ENCODE peak calls at places on chromosomes 13 and 19, in seven cellular contexts. C is A549, Z is heart left ventricle, X is transverse colon, Y is GM12891, B is tibial nerve, I is vagina. S is an unnamed sample.

GRCh38 chr13:113493315-113493951 is 2.9 kb upstream of the DCUN1D2 start:
- DNase-seq in C (peak), Z (no peak), X (no peak), Y (no peak), B (no peak), I (no peak), S (peak)

GRCh38 chr13:53758946-53759345 is 730.3 kb downstream of the OLFM4 start:
- DNase-seq in C (no peak), Z (no peak), X (no peak), Y (no peak), B (no peak), I (no peak), S (no peak)

GRCh38 chr13:26624572-26624971 is 67.1 kb downstream of the WASF3 start:
- DNase-seq in C (no peak), Z (no peak), X (no peak), Y (no peak), B (no peak), I (no peak), S (no peak)

GRCh38 chr13:85772379-85772778 is 26.8 kb downstream of the SLITRK6 start:
- DNase-seq in C (peak), Z (no peak), X (no peak), Y (no peak), B (no peak), I (no peak), S (no peak)

GRCh38 chr13:60611523-60611922 is 214.5 kb downstream of the TDRD3 start:
- DNase-seq in C (no peak), Z (no peak), X (no peak), Y (no peak), B (no peak), I (no peak), S (no peak)

GRCh38 chr19:1027020-1027952 is 878 bp downstream of the CNN2 start:
- DNase-seq in C (no peak), Z (no peak), X (no peak), Y (no peak), B (no peak), I (no peak), S (peak)

GRCh38 chr19:2047449-2048103 is 3.5 kb downstream of the MKNK2 start:
- DNase-seq in C (peak), Z (no peak), X (peak), Y (no peak), B (no peak), I (no peak), S (peak)

GRCh38 chr19:17243854-17244617 is 1.7 kb downstream of the NR2F6 start:
- DNase-seq in C (peak), Z (peak), X (peak), Y (no peak), B (peak), I (no peak), S (peak)

GRCh38 chr19:46901701-46902401 is 41.1 kb downstream of the ARHGAP35 start:
- DNase-seq in C (no peak), Z (no peak), X (no peak), Y (no peak), B (no peak), I (no peak), S (no peak)

GRCh38 chr13:112893570-112894422 is 75.2 kb upstream of the MCF2L start:
- DNase-seq in C (no peak), Z (no peak), X (peak), Y (peak), B (no peak), I (no peak), S (peak)

GRCh38 chr13:44160549-44161278 is 212.9 kb upstream of the SERP2 start:
- DNase-seq in C (no peak), Z (no peak), X (no peak), Y (no peak), B (no peak), I (no peak), S (no peak)

GRCh38 chr13:30796132-30796832 is 60.9 kb downstream of the ALOX5AP start:
- DNase-seq in C (peak), Z (no peak), X (no peak), Y (no peak), B (no peak), I (no peak), S (no peak)

GRCh38 chr19:2195361-2195760 is 31.6 kb downstream of the DOT1L start:
- DNase-seq in C (no peak), Z (no peak), X (no peak), Y (no peak), B (no peak), I (no peak), S (no peak)

GRCh38 chr19:8635422-8635821 is 5.0 kb downstream of the NFILZ start:
- DNase-seq in C (peak), Z (no peak), X (no peak), Y (no peak), B (no peak), I (no peak), S (no peak)

GRCh38 chr19:48218964-48219363 is 36.7 kb downstream of the CARD8 start:
- DNase-seq in C (no peak), Z (no peak), X (no peak), Y (no peak), B (no peak), I (no peak), S (no peak)

GRCh38 chr13:112098699-112099098 is 31.8 kb downstream of the SOX1 start:
- DNase-seq in C (no peak), Z (no peak), X (no peak), Y (no peak), B (no peak), I (no peak), S (no peak)

GRCh38 chr19:57706346-57706745 is 2.7 kb downstream of the ZNF154 start:
- DNase-seq in C (no peak), Z (no peak), X (no peak), Y (no peak), B (no peak), I (no peak), S (no peak)

GRCh38 chr13:46831588-46832194 is 34.7 kb upstream of the ESD start:
- DNase-seq in C (peak), Z (no peak), X (peak), Y (no peak), B (no peak), I (no peak), S (peak)

GRCh38 chr19:8161135-8161646 is 11.8 kb upstream of the FBN3 start:
- DNase-seq in C (peak), Z (no peak), X (no peak), Y (no peak), B (no peak), I (no peak), S (no peak)

GRCh38 chr19:18650468-18651001 is 13.7 kb downstream of the KLHL26 start:
- DNase-seq in C (no peak), Z (peak), X (peak), Y (no peak), B (peak), I (no peak), S (no peak)
- TF ChIP-seq POLR2A in C (no peak), Z (no peak), X (no peak), Y (no peak), B (peak), I (no peak), S (no peak)

DNA sequence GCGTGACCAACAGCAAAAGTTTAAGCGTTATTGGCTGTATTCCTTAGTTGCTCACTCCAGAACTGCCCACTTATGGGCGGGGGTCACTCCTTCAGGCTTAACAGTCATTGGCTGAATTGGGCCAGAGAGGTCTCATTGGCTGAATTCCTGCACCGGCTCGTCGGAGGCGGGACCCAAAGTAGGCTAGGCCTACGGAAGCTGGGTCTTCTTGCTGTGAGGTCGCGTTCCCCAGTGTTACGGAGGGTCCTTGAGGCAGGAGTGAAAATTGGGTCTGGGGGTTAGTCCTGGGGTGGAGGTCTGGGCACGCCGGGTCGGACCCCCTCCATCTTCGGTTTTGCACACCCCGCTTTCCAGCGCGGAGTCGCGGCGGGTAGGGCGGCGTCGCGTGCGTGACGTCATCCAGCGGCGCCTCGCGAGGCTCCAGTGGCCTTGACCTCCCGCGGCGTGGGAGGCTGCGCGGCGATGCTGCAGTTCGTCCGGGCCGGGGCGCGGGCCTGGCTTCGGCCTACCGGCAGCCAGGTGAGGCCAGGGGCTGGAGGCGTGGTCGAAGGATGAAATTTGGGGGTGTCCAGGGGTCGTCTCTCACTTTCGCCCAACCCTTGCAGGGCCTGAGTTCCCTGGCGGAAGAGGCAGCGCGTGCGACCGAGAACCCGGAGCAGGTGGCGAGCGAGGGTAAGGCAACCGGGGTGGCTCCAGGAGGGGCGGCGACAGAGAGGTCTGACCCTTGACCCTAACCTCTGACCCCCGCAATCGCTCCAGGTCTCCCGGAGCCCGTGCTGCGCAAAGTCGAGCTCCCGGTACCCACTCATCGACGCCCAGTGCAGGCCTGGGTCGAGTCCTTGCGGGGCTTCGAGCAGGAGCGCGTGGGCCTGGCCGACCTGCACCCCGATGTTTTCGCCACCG is at the start of gene MRPL4:
- DNase-seq in C (peak), Z (peak), X (peak), Y (peak), B (peak), I (peak), S (peak)
- TF ChIP-seq POLR2A in C (peak), Z (peak), X (peak), Y (peak), B (peak), I (no peak), S (peak)

GRCh38 chr19:3604227-3604986 is 2.3 kb downstream of the TBXA2R start:
- DNase-seq in C (no peak), Z (no peak), X (no peak), Y (no peak), B (no peak), I (no peak), S (no peak)
- TF ChIP-seq POLR2A in C (no peak), Z (no peak), X (no peak), Y (no peak), B (no peak), I (no peak), S (no peak)

GRCh38 chr19:53874384-53874995 is 6.8 kb downstream of the MYADM start:
- DNase-seq in C (no peak), Z (no peak), X (no peak), Y (no peak), B (no peak), I (no peak), S (no peak)

GRCh38 chr19:53877361-53877766 is 4.6 kb upstream of the PRKCG start:
- DNase-seq in C (peak), Z (no peak), X (no peak), Y (no peak), B (no peak), I (no peak), S (no peak)

GRCh38 chr19:53878786-53879144 is 3.2 kb upstream of the PRKCG start:
- DNase-seq in C (peak), Z (no peak), X (no peak), Y (no peak), B (no peak), I (no peak), S (no peak)

GRCh38 chr19:53875602-53876340 is 6.2 kb upstream of the PRKCG start:
- DNase-seq in C (no peak), Z (no peak), X (no peak), Y (no peak), B (no peak), I (no peak), S (no peak)

DNA sequence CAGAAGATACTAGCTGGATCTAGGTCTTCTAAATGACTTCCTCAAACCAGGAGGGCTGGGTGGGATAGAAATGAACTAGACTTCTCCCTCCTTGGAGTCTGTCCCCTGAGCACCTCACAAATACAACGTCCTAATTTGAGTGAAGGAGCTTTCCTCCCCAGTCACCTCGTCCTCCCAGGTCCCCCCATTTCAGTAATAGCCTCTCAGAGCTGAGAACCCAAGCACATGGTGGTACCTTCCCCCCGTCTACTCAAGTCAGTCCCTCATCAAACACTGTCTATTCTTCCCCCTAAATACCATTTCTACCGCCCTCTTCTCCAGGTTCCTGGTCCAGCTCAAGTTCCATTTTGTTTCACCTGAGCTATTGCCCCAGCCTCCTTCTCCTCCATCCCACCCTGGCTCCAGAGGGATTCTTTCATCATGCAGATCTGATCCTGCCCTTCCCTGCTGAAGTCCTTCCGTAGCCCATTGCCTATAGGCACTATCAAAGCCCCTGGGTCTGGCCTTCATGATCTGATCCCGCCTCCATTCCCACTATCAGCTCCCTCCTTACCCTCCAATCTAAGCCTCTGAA is 5.3 kb upstream of the PRKCG start:
- DNase-seq in C (peak), Z (no peak), X (no peak), Y (no peak), B (no peak), I (no peak), S (no peak)
- TF ChIP-seq POLR2A in C (no peak), Z (no peak), X (no peak), Y (no peak), B (no peak), I (no peak), S (no peak)

DNA sequence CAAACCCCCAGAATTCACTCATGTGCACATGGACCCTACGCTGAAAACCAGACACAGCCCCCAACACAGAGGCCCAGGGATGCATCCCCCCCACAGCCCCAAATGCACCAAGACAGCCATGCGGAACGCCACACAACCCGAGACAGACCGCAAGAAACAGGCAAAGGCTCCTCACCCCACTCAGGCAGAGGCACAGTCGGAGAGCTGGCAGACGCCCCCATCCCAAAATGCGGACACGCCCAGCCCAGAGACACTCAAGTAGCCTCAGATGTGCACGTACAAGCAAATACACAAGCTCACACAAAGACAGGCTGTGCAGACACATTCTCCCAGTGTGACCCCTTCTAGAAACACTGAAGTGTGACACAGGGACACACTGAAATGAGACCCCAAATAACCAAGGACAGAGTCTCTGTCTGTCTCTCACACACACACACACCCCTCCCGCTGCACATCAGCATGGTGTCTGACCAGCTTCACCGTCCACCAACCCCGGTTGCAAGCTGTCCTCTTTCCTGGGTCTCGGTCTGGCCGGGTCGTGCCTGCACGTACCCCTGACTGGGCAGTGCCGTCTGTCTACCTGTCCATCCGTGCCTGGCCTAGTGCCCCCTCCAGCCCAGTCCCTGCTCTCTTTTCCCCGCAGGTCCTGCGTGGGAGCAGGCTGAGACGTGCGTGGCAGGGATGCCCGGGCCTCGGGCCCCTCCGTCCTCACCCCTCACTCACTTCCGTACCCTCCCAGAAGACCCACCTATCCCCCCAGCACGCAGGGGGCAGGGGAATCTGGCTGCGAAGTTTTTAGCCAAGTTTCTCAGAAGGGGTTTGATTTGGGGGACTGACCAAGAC is 16.1 kb downstream of the ERFL start:
- DNase-seq in C (no peak), Z (no peak), X (no peak), Y (no peak), B (no peak), I (no peak), S (no peak)
- TF ChIP-seq POLR2A in C (no peak), Z (no peak), X (no peak), Y (peak), B (no peak), I (no peak), S (no peak)

DNA sequence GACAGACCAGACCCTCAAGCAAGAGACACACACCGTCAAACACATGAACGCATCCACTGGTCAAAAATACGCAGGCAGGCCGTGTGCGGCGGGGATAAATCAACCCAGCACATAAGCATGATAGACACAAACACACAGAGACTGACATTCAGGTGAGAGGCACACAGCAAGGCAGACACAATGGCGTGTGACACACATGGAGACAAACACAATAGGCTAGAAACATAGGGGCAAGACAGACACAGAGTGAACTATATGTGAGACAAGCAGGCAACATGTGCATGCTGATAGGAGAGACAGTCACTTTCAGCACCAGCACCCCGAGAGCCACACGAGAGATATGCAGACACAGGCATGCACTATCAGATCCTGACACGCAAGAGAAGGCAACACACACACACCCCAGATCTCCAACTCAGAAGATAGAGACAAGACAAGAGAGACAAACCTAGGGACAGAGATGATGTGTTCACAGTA is 6.9 kb upstream of the JUNB start:
- DNase-seq in C (no peak), Z (no peak), X (no peak), Y (no peak), B (no peak), I (no peak), S (peak)
- TF ChIP-seq POLR2A in C (no peak), Z (no peak), X (no peak), Y (no peak), B (no peak), I (no peak), S (peak)

GRCh38 chr19:35883920-35884319 is 15.5 kb downstream of the APLP1 start:
- DNase-seq in C (no peak), Z (no peak), X (no peak), Y (no peak), B (no peak), I (no peak), S (no peak)
- TF ChIP-seq POLR2A in C (no peak), Z (no peak), X (no peak), Y (peak), B (no peak), I (no peak), S (no peak)